ENCODE peak calls at places on chromosomes 3 and 15, in six cellular contexts. I, X, U, S, Z and V are unnamed samples.
A peak's percentile ranks its signal among the peaks of the same experiment; 100 is the strongest.

GRCh38 chr3:108218811-108219210 is 3.4 kb downstream of the IFT57 start:
- DNase-seq in I (no peak), X (no peak), U (no peak), S (no peak), Z (no peak), V (no peak)

GRCh38 chr3:44058022-44058867 is 183.4 kb upstream of the TOPAZ1 start:
- DNase-seq in I (no peak), X (no peak), U (no peak), S (peak; percentile 61), Z (no peak), V (peak; percentile 50)

GRCh38 chr3:120182613-120183524 is 88.6 kb upstream of the GSK3B start:
- DNase-seq in I (peak; percentile 9), X (no peak), U (peak; percentile 38), S (no peak), Z (no peak), V (no peak)

GRCh38 chr3:158452324-158452723 is 118.7 kb upstream of the MLF1 start:
- DNase-seq in I (no peak), X (no peak), U (no peak), S (no peak), Z (no peak), V (no peak)

GRCh38 chr15:85564686-85565085 is 184.3 kb downstream of the AKAP13 start:
- DNase-seq in I (no peak), X (no peak), U (no peak), S (no peak), Z (no peak), V (no peak)

GRCh38 chr15:98823012-98823458 is 174.7 kb downstream of the IGF1R start:
- DNase-seq in I (no peak), X (no peak), U (no peak), S (no peak), Z (no peak), V (no peak)

GRCh38 chr15:68382286-68383007 is 49.5 kb downstream of the ITGA11 start:
- DNase-seq in I (no peak), X (no peak), U (peak; percentile 11), S (no peak), Z (no peak), V (no peak)

GRCh38 chr15:60115579-60116415 is 111.7 kb downstream of the FOXB1 start:
- DNase-seq in I (no peak), X (no peak), U (no peak), S (no peak), Z (no peak), V (no peak)

GRCh38 chr3:194029846-194030245 is 106.1 kb upstream of the HES1 start:
- DNase-seq in I (no peak), X (no peak), U (no peak), S (no peak), Z (no peak), V (no peak)

GRCh38 chr3:172107403-172107802 is 68.0 kb downstream of the FNDC3B start:
- DNase-seq in I (peak; percentile 45), X (no peak), U (no peak), S (peak; percentile 40), Z (no peak), V (peak; percentile 46)

GRCh38 chr15:36914962-36915808 is 185.2 kb downstream of the MEIS2 start:
- DNase-seq in I (no peak), X (no peak), U (no peak), S (no peak), Z (no peak), V (no peak)

GRCh38 chr3:42191443-42191747 is 74.6 kb downstream of the CCK start:
- DNase-seq in I (no peak), X (no peak), U (no peak), S (no peak), Z (no peak), V (no peak)

GRCh38 chr3:189630667-189631372 is 369 bp upstream of the TP63 start:
- DNase-seq in I (no peak), X (no peak), U (no peak), S (no peak), Z (no peak), V (no peak)

GRCh38 chr3:141368062-141368924 is at the start of gene ZBTB38:
- DNase-seq in I (peak; percentile 93), X (peak; percentile 16), U (peak; percentile 66), S (peak; percentile 40), Z (peak; percentile 97), V (no peak)

GRCh38 chr3:177106184-177106583 is 91.1 kb downstream of the TBL1XR1 start:
- DNase-seq in I (no peak), X (no peak), U (no peak), S (no peak), Z (no peak), V (no peak)

GRCh38 chr3:115616461-115616860 is 6.8 kb upstream of the GAP43 start:
- DNase-seq in I (no peak), X (no peak), U (no peak), S (no peak), Z (no peak), V (no peak)
- TF ChIP-seq TAF1 in I (no peak), X (no peak), U (no peak), S (no peak), Z (no peak), V (no peak)

DNA sequence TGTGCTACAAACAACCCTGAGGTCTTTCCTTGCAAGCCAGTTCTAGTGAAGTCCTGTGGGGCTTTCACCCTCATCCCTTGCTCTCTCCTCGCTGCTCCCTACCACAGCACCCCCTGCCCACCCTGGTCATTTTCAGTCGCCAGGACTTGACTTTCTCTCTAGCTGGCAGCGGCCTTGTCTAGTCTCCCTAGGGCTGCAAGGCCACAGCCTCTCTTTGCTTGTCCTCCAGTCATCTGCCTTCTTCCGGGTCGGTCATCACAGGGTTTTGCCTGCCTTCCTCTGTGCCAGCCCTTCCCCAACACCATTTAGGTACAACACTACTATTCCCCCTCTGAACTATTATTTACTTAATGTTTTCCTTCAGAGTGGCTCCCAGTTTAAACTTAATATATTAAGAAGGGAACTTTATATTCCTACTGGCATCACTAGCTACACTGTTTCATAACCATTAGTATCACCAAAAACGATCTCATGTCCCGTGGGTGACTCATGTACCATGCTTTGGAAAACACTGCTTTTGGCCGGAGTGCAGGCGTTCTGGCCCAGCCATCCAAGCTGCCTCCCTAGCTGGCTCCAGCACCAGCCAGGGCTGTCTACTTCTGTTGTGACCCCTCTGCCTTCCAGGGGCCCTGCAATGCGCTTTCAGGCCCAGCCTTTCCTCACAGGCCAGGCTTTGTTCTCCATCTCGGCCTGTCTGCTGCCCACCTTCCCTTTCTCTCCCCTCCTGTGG is 21.4 kb downstream of the FAH start:
- DNase-seq in I (no peak), X (no peak), U (no peak), S (no peak), Z (no peak), V (no peak)
- TF ChIP-seq TAF1 in I (no peak), X (no peak), U (no peak), S (no peak), Z (no peak), V (no peak)

DNA sequence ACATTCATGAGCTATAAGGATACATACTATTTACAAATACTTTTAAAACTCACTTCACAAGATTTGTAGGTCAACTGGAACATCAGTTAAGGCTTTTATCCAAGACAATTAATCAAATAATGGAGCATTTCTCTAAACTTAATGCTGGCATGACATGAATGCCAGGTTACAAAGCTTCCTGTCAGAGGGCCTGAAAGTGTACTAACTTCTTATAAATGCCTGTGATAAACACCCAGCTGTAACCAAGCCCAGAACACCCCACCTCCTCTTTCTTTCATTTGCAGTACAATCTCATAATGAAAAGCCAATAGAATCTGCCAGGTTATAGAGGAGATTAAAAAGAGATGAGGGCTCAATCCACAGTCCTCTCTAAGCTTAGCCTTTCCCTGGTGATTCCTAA is 214.4 kb downstream of the OSBPL10 start:
- DNase-seq in I (no peak), X (no peak), U (no peak), S (no peak), Z (no peak), V (no peak)
- TF ChIP-seq TAF1 in I (no peak), X (no peak), U (no peak), S (no peak), Z (no peak), V (no peak)

GRCh38 chr15:53974813-53975212 is 3.4 kb upstream of the UNC13C start:
- DNase-seq in I (no peak), X (no peak), U (no peak), S (no peak), Z (no peak), V (no peak)

GRCh38 chr15:53982281-53982680 is 4.0 kb downstream of the UNC13C start:
- DNase-seq in I (no peak), X (no peak), U (no peak), S (no peak), Z (no peak), V (no peak)

GRCh38 chr15:53979051-53979788 is 979 bp downstream of the UNC13C start:
- DNase-seq in I (no peak), X (no peak), U (no peak), S (no peak), Z (no peak), V (no peak)

GRCh38 chr15:53976844-53977392 is 1.3 kb upstream of the UNC13C start:
- DNase-seq in I (no peak), X (peak; percentile 22), U (peak; percentile 51), S (no peak), Z (peak; percentile 5), V (no peak)

DNA sequence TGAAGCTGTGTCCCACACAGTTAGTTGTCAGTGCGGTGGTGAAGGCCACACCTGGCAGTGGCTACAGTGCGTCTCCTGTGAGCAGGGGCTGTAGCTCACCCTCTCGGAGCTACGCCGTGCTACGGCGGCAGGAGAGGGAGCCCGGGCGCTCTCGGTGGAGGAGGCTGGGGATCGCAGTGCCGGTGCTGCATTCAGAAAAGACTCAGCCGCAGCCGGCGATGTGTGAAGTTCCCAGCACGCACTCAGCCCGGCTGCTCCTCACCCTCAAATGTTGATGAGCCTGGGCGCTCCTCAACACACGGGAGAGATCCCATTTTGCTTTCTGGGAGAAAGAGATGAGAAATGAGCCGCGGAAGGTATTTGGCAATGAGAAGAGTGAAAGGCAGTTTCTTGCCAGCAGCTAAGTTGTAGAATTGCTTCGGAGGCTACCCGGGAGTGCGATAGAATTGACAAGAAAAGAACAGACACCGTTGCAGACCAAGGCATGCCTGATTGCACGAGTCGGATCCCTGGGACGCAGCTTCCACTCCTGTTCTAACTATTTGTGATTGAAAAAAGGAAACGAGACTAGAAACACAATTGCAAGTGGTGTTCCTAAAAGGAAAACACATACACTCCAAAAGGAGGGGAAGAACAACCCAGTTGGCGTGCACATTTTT is at the start of gene UNC13C:
- DNase-seq in I (no peak), X (peak; percentile 30), U (peak; percentile 73), S (no peak), Z (peak; percentile 1), V (no peak)
- TF ChIP-seq TAF1 in I (no peak), X (no peak), U (no peak), S (no peak), Z (no peak), V (no peak)

DNA sequence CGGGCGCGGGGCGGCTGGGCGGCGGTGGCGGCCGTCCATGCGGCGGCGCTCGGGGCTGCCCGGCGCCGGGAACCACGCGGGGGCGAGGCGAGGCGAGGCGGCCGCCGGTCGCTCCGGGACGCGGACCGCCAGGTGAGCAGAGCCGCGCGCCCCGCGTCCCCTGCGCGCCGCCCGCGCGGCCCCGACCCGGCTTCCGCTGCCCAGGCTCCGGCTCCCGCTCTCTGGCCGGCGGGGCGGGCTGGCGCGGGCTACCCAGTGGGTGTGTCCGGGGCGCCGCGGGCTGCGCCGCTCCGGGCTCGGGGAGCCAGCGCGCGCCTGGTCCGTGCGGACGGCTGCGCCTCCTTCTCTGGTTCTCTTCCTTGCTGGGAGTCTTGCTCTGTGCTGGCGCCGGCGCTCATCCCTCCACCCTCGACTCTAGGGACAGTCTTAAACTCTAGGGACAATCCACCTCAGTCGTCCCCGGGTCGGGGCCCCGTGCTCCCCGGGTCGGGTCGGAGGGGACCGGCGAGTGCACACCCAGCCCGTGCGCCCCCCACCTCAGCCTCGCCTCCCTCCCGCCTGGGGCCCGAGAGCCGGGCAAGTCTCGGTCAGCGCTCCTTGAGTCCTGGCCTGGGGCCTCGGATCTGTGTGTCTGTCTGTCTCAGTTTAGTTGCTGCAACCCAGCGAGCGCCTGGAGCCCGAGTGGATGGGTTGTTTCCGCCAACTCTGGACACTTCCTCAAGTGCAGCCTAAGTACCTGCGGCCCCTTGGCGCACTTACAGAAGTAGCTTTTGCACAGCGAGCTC is 488 bp downstream of the THSD4 start:
- DNase-seq in I (no peak), X (peak; percentile 83), U (peak; percentile 75), S (peak; percentile 44), Z (no peak), V (peak; percentile 53)
- TF ChIP-seq TAF1 in I (no peak), X (no peak), U (no peak), S (no peak), Z (no peak), V (no peak)